ENCODE peak calls at places on chromosomes 5 and 9, in seven cellular contexts. D is colonic mucosa; B is CD8-positive, alpha-beta memory T cell; L is H1; E is Peyer's patch; F is uterus; K is lower lobe of right lung. W is an unnamed sample.

GRCh38 chr5:26553079-26553478 is 485.3 kb downstream of the CDH9 start:
- DNase-seq in D (no peak), B (no peak), L (no peak), E (no peak), F (no peak), K (no peak), W (peak; percentile 34)

GRCh38 chr5:90933298-90933697 is 374.7 kb downstream of the ADGRV1 start:
- DNase-seq in D (no peak), B (no peak), L (no peak), E (no peak), F (no peak), K (no peak), W (no peak)

GRCh38 chr5:116771466-116772151 is 197.0 kb upstream of the SEMA6A start:
- DNase-seq in D (no peak), B (no peak), L (no peak), E (no peak), F (no peak), K (no peak), W (no peak)

GRCh38 chr5:103569313-103570060 is 6.9 kb upstream of the NUDT12 start:
- DNase-seq in D (no peak), B (no peak), L (no peak), E (no peak), F (no peak), K (no peak), W (no peak)

GRCh38 chr5:131749138-131749537 is 47.7 kb downstream of the FNIP1 start:
- DNase-seq in D (no peak), B (no peak), L (no peak), E (no peak), F (no peak), K (no peak), W (no peak)

GRCh38 chr5:167892352-167893115 is 398.9 kb upstream of the WWC1 start:
- DNase-seq in D (no peak), B (no peak), L (no peak), E (no peak), F (no peak), K (no peak), W (no peak)

GRCh38 chr9:33884856-33885701 is 68.1 kb downstream of the UBE2R2 start:
- DNase-seq in D (peak; percentile 58), B (no peak), L (no peak), E (no peak), F (no peak), K (no peak), W (peak; percentile 91)

GRCh38 chr9:89873801-89874200 is 269.0 kb downstream of the GADD45G start:
- DNase-seq in D (no peak), B (no peak), L (no peak), E (peak; percentile 18), F (peak; percentile 9), K (peak; percentile 10), W (no peak)

GRCh38 chr5:65919773-65920172 is 6.6 kb upstream of the ERBIN start:
- DNase-seq in D (no peak), B (no peak), L (no peak), E (no peak), F (no peak), K (no peak), W (no peak)

GRCh38 chr5:105924366-105924765 is 1746.4 kb downstream of the EFNA5 start:
- DNase-seq in D (no peak), B (no peak), L (no peak), E (no peak), F (no peak), K (no peak), W (no peak)

GRCh38 chr5:119338326-119338957 is 17.4 kb upstream of the TNFAIP8 start:
- DNase-seq in D (no peak), B (no peak), L (no peak), E (no peak), F (no peak), K (no peak), W (no peak)

GRCh38 chr5:44809215-44809955 is 638 bp downstream of the MRPS30 start:
- DNase-seq in D (peak; percentile 66), B (peak; percentile 34), L (no peak), E (peak; percentile 76), F (peak; percentile 29), K (peak; percentile 67), W (peak; percentile 54)

GRCh38 chr9:95942016-95942415 is 66.5 kb downstream of the ERCC6L2 start:
- DNase-seq in D (no peak), B (no peak), L (no peak), E (no peak), F (no peak), K (no peak), W (no peak)

GRCh38 chr5:77167695-77168111 is 42.8 kb upstream of the PDE8B start:
- DNase-seq in D (no peak), B (no peak), L (no peak), E (no peak), F (peak; percentile 34), K (no peak), W (no peak)

GRCh38 chr5:125549322-125549871 is 803.0 kb upstream of the ZNF608 start:
- DNase-seq in D (no peak), B (no peak), L (no peak), E (no peak), F (no peak), K (no peak), W (peak; percentile 87)

GRCh38 chr9:89716559-89716958 is 111.7 kb downstream of the GADD45G start:
- DNase-seq in D (no peak), B (no peak), L (no peak), E (no peak), F (no peak), K (no peak), W (no peak)

GRCh38 chr9:77132991-77133390 is 44.3 kb upstream of the VPS13A start:
- DNase-seq in D (no peak), B (no peak), L (no peak), E (no peak), F (no peak), K (no peak), W (no peak)

GRCh38 chr5:137587952-137588351 is 88.8 kb upstream of the SPOCK1 start:
- DNase-seq in D (no peak), B (no peak), L (no peak), E (no peak), F (no peak), K (no peak), W (no peak)

GRCh38 chr9:109560470-109561132 is 62.5 kb upstream of the PTPN3 start:
- DNase-seq in D (no peak), B (no peak), L (no peak), E (no peak), F (no peak), K (no peak), W (peak; percentile 40)

GRCh38 chr9:1701113-1701512 is 314.0 kb upstream of the SMARCA2 start:
- DNase-seq in D (no peak), B (no peak), L (no peak), E (no peak), F (no peak), K (no peak), W (no peak)

DNA sequence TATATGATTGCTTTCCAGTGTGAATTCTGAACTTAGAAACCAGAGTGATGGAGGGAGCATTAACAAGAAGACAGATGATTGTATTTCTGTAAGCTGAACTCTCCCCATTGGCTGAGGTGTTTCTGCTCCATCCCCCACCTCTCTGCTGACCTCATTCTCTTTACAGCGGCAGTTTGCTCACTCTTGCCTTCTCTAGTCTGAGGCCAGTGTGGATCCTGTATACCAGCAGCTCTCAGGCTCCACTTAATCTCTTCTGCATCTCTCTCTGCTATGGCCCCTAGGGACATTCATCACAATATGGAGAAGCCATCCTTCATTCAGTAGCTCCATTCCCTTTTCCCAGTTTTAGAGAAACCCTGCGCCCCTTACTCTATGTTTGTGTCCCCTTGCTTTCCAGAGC is 358.8 kb downstream of the MAN2A1 start:
- DNase-seq in D (no peak), B (no peak), L (no peak), E (no peak), F (no peak), K (no peak), W (no peak)
- H3K4me3 ChIP-seq in D (no peak overlapping the region), B (no peak overlapping the region), L (no peak overlapping the region), E (no peak overlapping the region), F (no peak overlapping the region), K (no peak overlapping the region), W (no peak overlapping the region)

DNA sequence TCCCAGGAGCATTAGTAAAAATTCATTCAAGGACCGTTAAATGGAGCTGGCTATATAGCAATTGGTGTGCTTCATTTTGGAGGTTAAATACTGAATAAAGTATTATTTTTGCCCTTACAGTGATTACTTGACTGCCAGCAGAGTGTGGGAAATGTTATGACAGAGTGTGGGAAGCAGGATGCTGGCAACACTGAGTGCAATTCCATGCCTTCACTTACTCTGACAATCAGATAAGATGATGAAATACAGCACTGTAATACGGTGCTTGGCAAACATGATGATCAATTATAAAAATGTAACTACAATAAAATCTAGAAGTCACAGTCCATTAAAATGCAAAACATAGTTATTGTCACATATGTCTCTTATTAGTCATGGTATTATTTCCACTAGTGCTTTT is 651.3 kb downstream of the PTPRD start:
- DNase-seq in D (no peak), B (no peak), L (no peak), E (no peak), F (no peak), K (no peak), W (no peak)
- H3K4me3 ChIP-seq in D (no peak overlapping the region), B (no peak overlapping the region), L (no peak overlapping the region), E (no peak overlapping the region), F (no peak overlapping the region), K (no peak overlapping the region), W (no peak overlapping the region)

DNA sequence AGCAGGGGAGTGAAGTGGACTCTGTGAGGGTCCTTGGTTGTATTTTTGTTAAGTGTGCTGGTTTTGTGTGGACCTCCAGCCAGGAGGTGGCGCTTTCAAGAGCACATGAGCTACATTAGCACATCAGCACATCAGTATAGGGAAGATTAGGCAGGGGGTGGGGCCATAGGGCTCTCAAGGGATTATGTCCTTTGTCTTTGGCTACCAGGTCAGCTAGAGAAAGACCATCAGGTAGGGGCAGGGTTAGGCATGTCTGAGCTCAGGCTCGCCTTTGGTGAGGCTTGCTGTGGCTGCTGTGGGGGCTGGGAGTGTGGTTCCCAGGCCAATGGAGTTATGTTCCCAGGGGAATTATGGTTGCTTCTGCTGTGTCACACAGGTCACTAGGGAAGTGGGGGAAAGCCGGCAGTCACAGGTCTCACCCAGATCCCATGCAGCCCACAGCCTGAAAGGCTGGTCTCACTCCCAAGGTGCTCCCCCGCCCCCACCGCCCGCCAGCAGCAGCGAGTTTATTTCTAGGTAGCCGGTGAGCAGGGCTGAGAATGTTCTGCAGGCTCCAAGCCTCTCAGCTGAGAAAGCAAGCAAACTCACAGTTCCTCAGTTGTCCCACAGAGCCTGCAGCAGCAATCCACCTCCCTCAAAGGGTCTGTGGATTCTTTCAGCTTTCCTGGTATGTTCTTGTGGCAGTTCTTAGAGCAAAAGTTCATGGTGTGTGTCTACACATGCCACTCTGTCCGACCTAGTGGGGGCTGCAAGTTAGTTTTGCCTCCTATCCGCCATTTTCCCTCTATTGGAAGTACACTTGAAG is 13.7 kb downstream of the OR1J1 start:
- DNase-seq in D (no peak), B (no peak), L (peak; percentile 23), E (no peak), F (no peak), K (no peak), W (no peak)
- H3K4me3 ChIP-seq in D (peak overlapping the region; percentile 30), B (peak overlapping the region; percentile 53), L (no peak overlapping the region), E (peak overlapping the region; percentile 39), F (no peak overlapping the region), K (peak overlapping the region; percentile 52), W (no peak overlapping the region)

GRCh38 chr5:93602261-93603149 is 19.5 kb downstream of the NR2F1 start:
- DNase-seq in D (no peak), B (no peak), L (no peak), E (no peak), F (no peak), K (no peak), W (no peak)
- H3K4me3 ChIP-seq in D (no peak overlapping the region), B (no peak overlapping the region), L (peak overlapping the region; percentile 25), E (no peak overlapping the region), F (no peak overlapping the region), K (peak overlapping the region; percentile 30), W (no peak overlapping the region)

GRCh38 chr9:97852399-97853055 is 499 bp upstream of the FOXE1 start:
- DNase-seq in D (no peak), B (no peak), L (no peak), E (no peak), F (no peak), K (no peak), W (no peak)
- H3K4me3 ChIP-seq in D (no peak overlapping the region), B (no peak overlapping the region), L (peak overlapping the region; percentile 59), E (peak overlapping the region; percentile 48), F (no peak overlapping the region), K (peak overlapping the region; percentile 46), W (no peak overlapping the region)